ENCODE peak calls at places on chromosome 9, in seven cellular contexts. I is A549, R is breast epithelium, Y is heart left ventricle, C is stomach, E is lower leg skin, J is adrenal gland. S is an unnamed sample.
A peak's percentile ranks its signal among the peaks of the same experiment; 100 is the strongest.

GRCh38 chr9:98054376-98054951 is 2.1 kb upstream of the NANS start:
- DNase-seq in I (no peak), R (no peak), Y (no peak), C (no peak), E (no peak), J (no peak), S (no peak)

GRCh38 chr9:123657921-123658320 is 272.0 kb downstream of the DENND1A start:
- DNase-seq in I (no peak), R (no peak), Y (no peak), C (no peak), E (no peak), J (no peak), S (no peak)

GRCh38 chr9:135698236-135698635 is 1.0 kb downstream of the SOHLH1 start:
- DNase-seq in I (no peak), R (no peak), Y (no peak), C (no peak), E (no peak), J (no peak), S (no peak)

GRCh38 chr9:81174023-81174422 is 515.3 kb downstream of the TLE1 start:
- DNase-seq in I (no peak), R (no peak), Y (no peak), C (no peak), E (no peak), J (no peak), S (no peak)

GRCh38 chr9:131773911-131774379 is 34.1 kb upstream of the RAPGEF1 start:
- DNase-seq in I (peak; percentile 48), R (no peak), Y (no peak), C (peak; percentile 30), E (no peak), J (peak; percentile 68), S (no peak)

GRCh38 chr9:123614503-123615258 is 258.7 kb downstream of the CRB2 start:
- DNase-seq in I (no peak), R (no peak), Y (no peak), C (no peak), E (no peak), J (no peak), S (no peak)

GRCh38 chr9:84811072-84811725 is 141.7 kb downstream of the NTRK2 start:
- DNase-seq in I (no peak), R (no peak), Y (no peak), C (no peak), E (no peak), J (no peak), S (no peak)

GRCh38 chr9:92983984-92984589 is 36.8 kb downstream of the FGD3 start:
- DNase-seq in I (no peak), R (no peak), Y (no peak), C (no peak), E (no peak), J (no peak), S (no peak)

GRCh38 chr9:124040186-124040920 is 28.8 kb downstream of the LHX2 start:
- DNase-seq in I (no peak), R (no peak), Y (no peak), C (no peak), E (no peak), J (no peak), S (no peak)

GRCh38 chr9:71909887-71910601 is 949 bp downstream of the ABHD17B start:
- DNase-seq in I (peak; percentile 46), R (peak; percentile 30), Y (peak; percentile 67), C (peak; percentile 52), E (peak; percentile 38), J (peak; percentile 69), S (peak; percentile 35)

GRCh38 chr9:136049451-136050265 is 45.4 kb downstream of the NACC2 start:
- DNase-seq in I (no peak), R (no peak), Y (no peak), C (no peak), E (no peak), J (no peak), S (no peak)

GRCh38 chr9:124497441-124497840 is 9.8 kb downstream of the NR5A1 start:
- DNase-seq in I (no peak), R (no peak), Y (no peak), C (no peak), E (no peak), J (no peak), S (no peak)

GRCh38 chr9:22986556-22986955 is 539.9 kb downstream of the DMRTA1 start:
- DNase-seq in I (peak; percentile 1), R (no peak), Y (no peak), C (no peak), E (no peak), J (no peak), S (no peak)

GRCh38 chr9:32811251-32811650 is 27.9 kb downstream of the TMEM215 start:
- DNase-seq in I (no peak), R (no peak), Y (no peak), C (no peak), E (no peak), J (no peak), S (no peak)

GRCh38 chr9:116859763-116860162 is 172.7 kb downstream of the TRIM32 start:
- DNase-seq in I (no peak), R (no peak), Y (no peak), C (no peak), E (no peak), J (no peak), S (no peak)

GRCh38 chr9:5529683-5530221 is 19.4 kb downstream of the PDCD1LG2 start:
- DNase-seq in I (no peak), R (no peak), Y (no peak), C (no peak), E (no peak), J (no peak), S (no peak)

GRCh38 chr9:109745335-109746283 is 34.4 kb upstream of the PALM2AKAP2 start:
- DNase-seq in I (no peak), R (peak; percentile 60), Y (peak; percentile 85), C (no peak), E (peak; percentile 61), J (no peak), S (peak; percentile 77)

DNA sequence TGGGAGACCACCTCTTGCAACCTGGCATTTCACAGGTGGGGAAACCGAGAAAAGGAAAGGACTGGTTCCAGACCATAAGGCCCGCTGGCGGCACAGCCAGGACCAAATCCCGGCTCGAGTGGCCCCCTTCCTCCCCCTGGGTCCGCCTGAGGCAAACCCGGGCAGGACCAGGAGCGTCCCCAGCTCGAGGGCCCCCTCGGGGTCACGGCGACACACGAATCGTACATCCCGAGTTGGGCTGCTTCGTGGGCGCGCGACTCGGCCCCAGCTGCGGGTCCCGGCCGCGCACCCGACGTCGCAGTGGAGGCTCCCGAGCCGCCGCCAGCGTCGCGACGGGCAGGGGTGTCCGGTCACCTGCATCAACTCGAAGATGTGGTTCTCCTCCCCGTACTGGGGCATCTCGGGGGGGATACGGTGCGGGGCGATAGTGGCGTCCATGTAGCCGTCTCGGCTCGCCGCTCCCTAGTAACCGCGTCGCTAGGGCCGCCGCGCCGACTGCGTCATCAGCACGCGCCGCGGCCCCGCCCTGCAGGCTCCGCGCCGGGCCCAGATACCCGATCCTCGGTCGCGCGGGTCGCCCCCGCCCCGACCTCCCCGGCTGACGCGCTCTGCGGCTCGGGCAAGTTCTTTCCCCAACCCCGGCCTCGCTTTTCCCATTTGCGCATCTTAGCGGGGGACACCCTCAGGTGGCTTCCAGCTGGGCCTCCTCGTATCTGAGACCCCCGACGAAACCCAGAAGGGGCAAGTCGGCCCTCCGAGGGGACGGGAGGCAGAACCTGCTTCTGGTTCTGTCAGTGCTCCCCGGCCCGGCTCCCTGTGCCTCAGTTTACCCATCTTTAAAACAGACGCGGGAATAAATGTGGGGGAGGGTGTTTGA is at the start of gene AK8:
- DNase-seq in I (peak; percentile 81), R (peak; percentile 46), Y (peak; percentile 67), C (peak; percentile 78), E (peak; percentile 49), J (peak; percentile 72), S (peak; percentile 10)
- TF ChIP-seq POLR2A in I (peak; percentile 29), R (no peak), Y (no peak), C (no peak), E (no peak), J (peak; percentile 1), S (no peak)

GRCh38 chr9:128025756-128026155 is 41.4 kb downstream of the NAIF1 start:
- DNase-seq in I (no peak), R (no peak), Y (no peak), C (no peak), E (no peak), J (no peak), S (no peak)

GRCh38 chr9:128024761-128025308 is 42.3 kb downstream of the NAIF1 start:
- DNase-seq in I (no peak), R (no peak), Y (no peak), C (no peak), E (no peak), J (no peak), S (no peak)

GRCh38 chr9:128022886-128023285 is 42.1 kb upstream of the EEIG1 start:
- DNase-seq in I (no peak), R (no peak), Y (no peak), C (no peak), E (no peak), J (no peak), S (no peak)

GRCh38 chr9:128026255-128027165 is 40.6 kb downstream of the NAIF1 start:
- DNase-seq in I (no peak), R (peak; percentile 31), Y (no peak), C (peak; percentile 38), E (no peak), J (no peak), S (no peak)

GRCh38 chr9:128020692-128021091 is 39.9 kb upstream of the EEIG1 start:
- DNase-seq in I (no peak), R (no peak), Y (no peak), C (no peak), E (no peak), J (no peak), S (no peak)
- TF ChIP-seq CTCF in I (no peak), R (no peak), Y (peak; percentile 10), C (no peak), E (no peak), J (no peak), S (no peak)

GRCh38 chr9:125968975-125969374 is 221.8 kb downstream of the PBX3 start:
- DNase-seq in I (no peak), R (no peak), Y (no peak), C (no peak), E (no peak), J (no peak), S (no peak)
- TF ChIP-seq POLR2A in I (no peak), R (no peak), Y (no peak), C (no peak), E (no peak), J (no peak), S (no peak)

GRCh38 chr9:120439147-120439546 is 140.8 kb downstream of the CDK5RAP2 start:
- DNase-seq in I (peak; percentile 38), R (no peak), Y (no peak), C (no peak), E (no peak), J (peak; percentile 28), S (no peak)
- TF ChIP-seq CTCF in I (peak; percentile 39), R (no peak), Y (peak; percentile 33), C (peak; percentile 41), E (no peak), J (no peak), S (peak; percentile 13)

GRCh38 chr9:37491939-37492338 is 6.2 kb downstream of the POLR1E start:
- DNase-seq in I (no peak), R (no peak), Y (no peak), C (no peak), E (no peak), J (no peak), S (no peak)
- TF ChIP-seq POLR2A in I (no peak), R (no peak), Y (no peak), C (no peak), E (no peak), J (no peak), S (no peak)

S was measured in gastrocnemius medialis.